ENCODE peak calls at places on chromosomes 4 and X, in seven cellular contexts. W, P, S, K, Z, A and U are unnamed samples.
A peak's percentile ranks its signal among the peaks of the same experiment; 100 is the strongest.

GRCh38 chr4:14178421-14178820 is 550.9 kb upstream of the BOD1L1 start:
- DNase-seq in W (no peak), P (no peak), S (no peak), K (no peak), Z (peak; percentile 50), A (no peak), U (peak; percentile 2)

GRCh38 chrX:141405878-141406492 is 163.7 kb upstream of the SPANXC start:
- DNase-seq in W (no peak), P (peak; percentile 29), S (no peak), K (peak; percentile 55), Z (peak; percentile 49), A (no peak), U (peak; percentile 60)

GRCh38 chr4:10371869-10372471 is 85.3 kb downstream of the ZNF518B start:
- DNase-seq in W (no peak), P (peak; percentile 31), S (no peak), K (no peak), Z (no peak), A (peak; percentile 22), U (no peak)

GRCh38 chr4:10095296-10095991 is 21.2 kb downstream of the WDR1 start:
- DNase-seq in W (no peak), P (no peak), S (no peak), K (no peak), Z (no peak), A (no peak), U (no peak)

GRCh38 chr4:180169966-180170365 is 2073.2 kb upstream of the TENM3 start:
- DNase-seq in W (no peak), P (no peak), S (no peak), K (no peak), Z (no peak), A (no peak), U (no peak)

GRCh38 chr4:107843394-107843793 is 18.7 kb downstream of the SGMS2 start:
- DNase-seq in W (no peak), P (no peak), S (no peak), K (no peak), Z (no peak), A (no peak), U (no peak)

GRCh38 chrX:143472334-143472938 is 44.8 kb downstream of the SPANXN3 start:
- DNase-seq in W (no peak), P (no peak), S (no peak), K (no peak), Z (no peak), A (no peak), U (no peak)

GRCh38 chr4:156475322-156475721 is 496.3 kb downstream of the PDGFC start:
- DNase-seq in W (no peak), P (peak; percentile 5), S (peak; percentile 21), K (peak; percentile 4), Z (peak; percentile 82), A (no peak), U (no peak)

GRCh38 chrX:127128282-127128681 is 308.8 kb downstream of the PRR32 start:
- DNase-seq in W (no peak), P (no peak), S (no peak), K (no peak), Z (no peak), A (no peak), U (no peak)

GRCh38 chr4:99945718-99946345 is 586 bp downstream of the DNAJB14 start:
- DNase-seq in W (no peak), P (peak; percentile 52), S (peak; percentile 68), K (no peak), Z (peak; percentile 36), A (no peak), U (no peak)

GRCh38 chr4:119659576-119659975 is 31.0 kb upstream of the PDE5A start:
- DNase-seq in W (no peak), P (peak; percentile 56), S (no peak), K (no peak), Z (peak; percentile 94), A (no peak), U (no peak)

GRCh38 chr4:112916868-112917267 is 132.6 kb upstream of the ANK2 start:
- DNase-seq in W (no peak), P (no peak), S (no peak), K (no peak), Z (peak; percentile 15), A (no peak), U (no peak)

GRCh38 chrX:121000589-121000988 is 15.0 kb upstream of the CT47A1 start:
- DNase-seq in W (no peak), P (peak; percentile 13), S (peak; percentile 3), K (no peak), Z (no peak), A (no peak), U (no peak)

GRCh38 chrX:17443546-17443945 is 68.5 kb downstream of the NHS start:
- DNase-seq in W (no peak), P (no peak), S (no peak), K (no peak), Z (peak; percentile 34), A (no peak), U (no peak)

GRCh38 chrX:1390621-1391369 is 1.1 kb downstream of the SLC25A6 start:
- DNase-seq in W (no peak), P (no peak), S (no peak), K (no peak), Z (no peak), A (no peak), U (no peak)

GRCh38 chr4:161992317-161992716 is 171.5 kb downstream of the FSTL5 start:
- DNase-seq in W (no peak), P (no peak), S (no peak), K (no peak), Z (no peak), A (no peak), U (no peak)

GRCh38 chrX:153984351-153985178 is 12.0 kb downstream of the TMEM187 start:
- DNase-seq in W (peak; percentile 50), P (no peak), S (no peak), K (no peak), Z (no peak), A (no peak), U (no peak)

DNA sequence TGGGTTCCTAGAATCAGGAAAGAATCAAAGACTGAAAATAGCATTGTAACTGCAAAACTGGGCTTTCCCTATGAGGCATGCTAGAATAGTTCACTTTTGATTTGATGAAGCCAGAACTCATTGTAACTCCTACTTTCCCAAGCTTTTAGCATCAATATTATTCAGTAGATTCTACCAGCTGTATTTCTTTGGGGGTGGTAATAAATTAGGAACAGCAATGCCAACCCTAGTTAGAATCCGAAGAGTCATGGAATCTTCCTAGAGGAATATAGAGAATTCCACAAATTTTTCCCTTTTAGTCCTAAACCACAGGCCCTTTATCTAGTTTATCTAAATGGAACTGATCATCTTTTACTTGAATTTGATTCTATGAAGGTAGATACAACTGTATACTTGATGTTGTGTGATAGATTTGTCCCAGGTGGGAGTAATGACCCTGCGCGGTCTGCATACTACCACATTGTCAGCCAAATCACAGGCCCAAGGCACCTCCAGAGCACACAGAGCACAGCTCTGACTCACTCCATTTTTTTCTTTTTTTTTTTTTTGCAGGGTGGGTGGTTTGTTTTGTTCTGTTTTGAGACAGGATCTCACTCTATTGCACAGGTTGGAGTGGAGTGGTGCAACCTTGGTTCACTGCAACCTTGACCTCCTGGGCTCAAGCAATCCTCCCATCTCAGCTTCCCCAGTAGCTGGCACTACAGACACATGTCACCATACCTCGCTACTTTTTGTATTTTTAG is 66.6 kb downstream of the EDNRA start:
- DNase-seq in W (no peak), P (no peak), S (no peak), K (no peak), Z (peak; percentile 88), A (no peak), U (no peak)
- H3K4me3 ChIP-seq in W (no peak overlapping the region), P (no peak overlapping the region), S (no peak overlapping the region), K (no peak overlapping the region), Z (no peak overlapping the region), A (no peak overlapping the region), U (no peak overlapping the region)

DNA sequence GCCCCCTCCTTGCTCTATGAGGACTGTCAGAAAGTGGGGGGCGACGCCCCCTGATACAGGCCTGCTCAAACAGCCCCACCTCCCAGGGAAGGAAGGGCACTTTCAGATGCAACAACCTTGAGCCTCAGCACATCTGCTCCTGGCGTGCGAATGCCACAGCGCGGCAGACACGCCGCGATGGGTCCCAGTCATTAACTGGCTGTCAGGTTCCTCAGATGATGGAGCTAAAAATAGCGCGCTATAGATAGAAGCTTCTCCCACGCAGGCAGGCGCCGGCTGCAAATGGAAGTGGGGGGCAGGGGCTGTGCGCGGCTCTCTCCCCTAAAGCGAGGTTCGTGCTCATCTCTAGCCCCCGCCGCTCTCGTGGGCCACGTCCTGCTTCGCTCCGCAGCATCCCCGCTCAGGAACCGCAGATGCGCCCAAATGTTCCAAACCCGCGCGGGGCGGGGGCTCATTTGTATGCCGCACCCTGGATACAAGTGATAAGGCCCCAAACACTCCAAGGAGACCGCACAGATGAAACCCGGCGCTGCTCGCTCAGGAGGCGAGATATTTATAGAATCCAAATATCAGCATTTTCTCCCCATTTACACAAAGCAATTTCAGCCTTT is 57.7 kb upstream of the LGI2 start:
- DNase-seq in W (no peak), P (no peak), S (peak; percentile 47), K (no peak), Z (no peak), A (peak; percentile 33), U (no peak)
- H3K27me3 ChIP-seq in W (no peaks in the 10 kb centered on the region), P (no peaks in the 10 kb centered on the region), S (peaks cover 53% of the 10 kb centered on the region), K (peaks cover 42% of the 10 kb centered on the region), Z (peaks cover 40% of the 10 kb centered on the region), A (no peaks in the 10 kb centered on the region), U (no peaks in the 10 kb centered on the region)

DNA sequence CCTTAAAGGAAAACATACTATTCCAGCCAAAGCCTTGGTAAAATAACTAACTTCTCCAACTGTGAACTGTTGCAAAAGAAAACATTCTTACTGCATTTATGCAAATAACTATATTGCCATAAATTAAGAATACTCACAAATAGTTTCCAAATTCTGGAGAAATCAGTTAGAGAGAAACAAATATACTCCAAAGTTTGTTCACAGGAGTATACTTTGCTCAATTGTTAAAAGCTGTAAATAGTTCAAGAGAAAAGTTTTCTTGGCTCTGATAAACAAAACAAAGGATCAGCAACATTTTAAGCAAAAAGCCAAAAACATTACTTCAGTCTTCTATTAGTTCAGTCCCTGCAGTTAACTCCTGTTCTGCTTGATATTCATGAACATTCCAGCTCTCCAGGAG is 83.0 kb downstream of the EIF4E start:
- DNase-seq in W (no peak), P (no peak), S (no peak), K (no peak), Z (no peak), A (no peak), U (no peak)
- H3K9me3 ChIP-seq in W (peaks cover 5% of the 10 kb centered on the region), P (peaks cover 16% of the 10 kb centered on the region), S (peaks cover 14% of the 10 kb centered on the region), K (no peaks in the 10 kb centered on the region), Z (no peaks in the 10 kb centered on the region), A (no peaks in the 10 kb centered on the region), U (no peaks in the 10 kb centered on the region)

GRCh38 chr4:184335520-184335919 is 117.8 kb upstream of the ENPP6 start:
- DNase-seq in W (no peak), P (no peak), S (no peak), K (no peak), Z (no peak), A (no peak), U (no peak)
- H3K4me3 ChIP-seq in W (no peak overlapping the region), P (no peak overlapping the region), S (no peak overlapping the region), K (no peak overlapping the region), Z (no peak overlapping the region), A (no peak overlapping the region), U (no peak overlapping the region)